ENCODE peak calls at places on chromosome 10, in four cellular contexts. D is GM04503, Q is GM10248, Y is Panc1. B is an unnamed sample.

GRCh38 chr10:101216207-101216607 is 13.1 kb downstream of the LBX1 start:
- DNase-seq in D (no peak), Q (no peak), Y (no peak), B (no peak)

GRCh38 chr10:52678611-52679010 is 94.0 kb downstream of the MBL2 start:
- DNase-seq in D (no peak), Q (no peak), Y (no peak), B (no peak)

GRCh38 chr10:47365561-47365960 is 17.4 kb downstream of the RBP3 start:
- DNase-seq in D (no peak), Q (no peak), Y (no peak), B (no peak)

GRCh38 chr10:104435822-104436221 is 82.2 kb downstream of the CFAP58 start:
- DNase-seq in D (no peak), Q (no peak), Y (no peak), B (no peak)

GRCh38 chr10:123928427-123928826 is 36.8 kb upstream of the CPXM2 start:
- DNase-seq in D (no peak), Q (no peak), Y (no peak), B (no peak)

GRCh38 chr10:99921948-99922347 is 87.8 kb downstream of the DNMBP start:
- DNase-seq in D (no peak), Q (no peak), Y (no peak), B (no peak)

GRCh38 chr10:84863675-84864074 is 535.3 kb downstream of the CCSER2 start:
- DNase-seq in D (no peak), Q (no peak), Y (no peak), B (no peak)

GRCh38 chr10:70782401-70783055 is 2.6 kb downstream of the TBATA start:
- DNase-seq in D (no peak), Q (no peak), Y (no peak), B (no peak)

GRCh38 chr10:111126981-111127848 is 50.4 kb downstream of the ADRA2A start:
- DNase-seq in D (no peak), Q (no peak), Y (no peak), B (no peak)

GRCh38 chr10:109018892-109019507 is 904.3 kb downstream of the XPNPEP1 start:
- DNase-seq in D (no peak), Q (no peak), Y (peak), B (no peak)

GRCh38 chr10:112593023-112593422 is 146.0 kb downstream of the VTI1A start:
- DNase-seq in D (no peak), Q (no peak), Y (no peak), B (no peak)

GRCh38 chr10:8312079-8312478 is 257.6 kb downstream of the GATA3 start:
- DNase-seq in D (no peak), Q (no peak), Y (no peak), B (no peak)

GRCh38 chr10:27451054-27451453 is 53.0 kb upstream of the RAB18 start:
- DNase-seq in D (no peak), Q (no peak), Y (no peak), B (no peak)

GRCh38 chr10:130364631-130365030 is 228.4 kb downstream of the GLRX3 start:
- DNase-seq in D (no peak), Q (no peak), Y (no peak), B (no peak)

GRCh38 chr10:8315619-8316021 is 261.1 kb downstream of the GATA3 start:
- DNase-seq in D (no peak), Q (no peak), Y (no peak), B (no peak)

GRCh38 chr10:22252286-22252800 is 34.5 kb upstream of the EBLN1 start:
- DNase-seq in D (no peak), Q (no peak), Y (no peak), B (no peak)

GRCh38 chr10:120336910-120337540 is 120.0 kb upstream of the PLPP4 start:
- DNase-seq in D (no peak), Q (peak), Y (peak), B (no peak)

GRCh38 chr10:86363833-86364511 is 2.6 kb downstream of the GRID1 start:
- DNase-seq in D (no peak), Q (no peak), Y (no peak), B (no peak)